ENCODE peak calls at places on chromosomes 1 and 21, in ten cellular contexts. K is caudate nucleus, R is stomach, X is left ventricle myocardium inferior, S is osteoblast, Z is heart left ventricle, G is hepatocyte, W is pancreas, E is endodermal cell, V is GM23248. H is an unnamed sample.

GRCh38 chr1:112762541-112763141 is 47.5 kb upstream of the PPM1J start:
- DNase-seq in W (no peak), R (no peak), Z (no peak), G (no peak), X (no peak), K (no peak), E (peak; percentile 60), S (peak; percentile 82), V (peak; percentile 22), H (no peak)

GRCh38 chr1:64545118-64545916 is 75.4 kb downstream of the CACHD1 start:
- DNase-seq in G (no peak), W (no peak), R (no peak), S (no peak), Z (no peak), V (peak; percentile 9), K (no peak), E (no peak), X (no peak), H (no peak)

GRCh38 chr1:29513357-29513756 is 277.0 kb downstream of the PTPRU start:
- DNase-seq in E (peak; percentile 90), G (peak; percentile 48), R (peak; percentile 51), S (peak; percentile 82), K (peak; percentile 7), W (peak; percentile 21), Z (no peak), X (peak; percentile 22), V (peak; percentile 89), H (peak; percentile 36)

GRCh38 chr1:108036796-108037545 is 72.0 kb upstream of the VAV3 start:
- DNase-seq in R (no peak), W (no peak), Z (no peak), E (no peak), K (no peak), X (no peak), V (peak; percentile 40), G (no peak), S (no peak), H (no peak)

GRCh38 chr21:39016740-39017315 is 166.4 kb downstream of the PSMG1 start:
- DNase-seq in Z (no peak), V (no peak), K (no peak), W (no peak), G (no peak), R (no peak), X (no peak), E (no peak), S (no peak), H (no peak)

GRCh38 chr21:35748683-35749314 is 311.5 kb downstream of the SETD4 start:
- DNase-seq in Z (no peak), K (no peak), W (no peak), R (no peak), E (no peak), X (no peak), S (no peak), V (no peak), G (no peak), H (no peak)

GRCh38 chr1:163320891-163321290 is 863 bp upstream of the NUF2 start:
- DNase-seq in E (peak; percentile 55), X (no peak), V (peak; percentile 26), G (no peak), Z (no peak), R (no peak), S (no peak), K (no peak), W (no peak), H (no peak)

GRCh38 chr1:51569284-51570062 is 47.4 kb upstream of the OSBPL9 start:
- DNase-seq in S (no peak), V (peak; percentile 90), W (peak; percentile 18), Z (no peak), G (peak; percentile 81), X (no peak), E (peak; percentile 70), R (peak; percentile 40), K (no peak), H (no peak)

GRCh38 chr1:201309420-201309819 is 26.1 kb downstream of the PKP1 start:
- DNase-seq in Z (peak; percentile 83), K (no peak), S (peak; percentile 94), R (peak; percentile 55), E (peak; percentile 92), X (peak; percentile 67), V (peak; percentile 69), G (peak; percentile 88), W (peak; percentile 40), H (no peak)

GRCh38 chr1:33641099-33641830 is 168.8 kb downstream of the ZSCAN20 start:
- DNase-seq in X (no peak), G (peak; percentile 45), K (no peak), W (no peak), Z (no peak), S (peak; percentile 87), E (peak; percentile 76), V (peak; percentile 81), R (no peak), H (no peak)

GRCh38 chr21:38956791-38957571 is 151.3 kb downstream of the ETS2 start:
- DNase-seq in S (no peak), R (peak; percentile 61), W (no peak), V (peak; percentile 49), Z (no peak), G (peak; percentile 50), E (no peak), X (no peak), K (no peak), H (no peak)

GRCh38 chr1:14848621-14849020 is 250.1 kb downstream of the KAZN start:
- DNase-seq in E (no peak), V (no peak), G (no peak), S (no peak), Z (no peak), X (no peak), R (no peak), W (no peak), K (no peak), H (no peak)

GRCh38 chr1:226736001-226736907 is 2.8 kb downstream of the ITPKB start:
- DNase-seq in G (no peak), E (peak; percentile 76), S (no peak), R (no peak), K (peak; percentile 46), V (no peak), Z (peak; percentile 75), X (peak; percentile 39), W (no peak), H (no peak)

DNA sequence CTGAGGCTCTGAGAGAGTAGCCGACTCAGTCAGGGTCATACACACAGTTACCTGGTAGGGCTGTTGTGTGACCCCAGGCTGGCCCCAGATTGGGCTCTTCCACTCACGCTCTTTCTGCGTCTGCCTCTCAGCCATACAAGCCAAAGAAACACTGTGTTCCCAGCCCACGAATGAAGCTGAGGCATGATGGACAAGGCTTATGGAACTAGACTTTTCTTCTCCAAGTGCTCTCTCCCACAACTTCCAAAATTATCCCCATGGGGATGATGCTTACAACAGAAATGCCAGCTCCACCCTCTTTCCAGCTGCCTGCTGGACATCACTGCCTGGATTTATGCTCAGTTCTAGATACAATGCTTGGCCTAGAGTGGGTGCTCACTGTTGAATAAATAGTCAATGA is 102.8 kb upstream of the JUN start:
- DNase-seq in G (no peak), R (no peak), W (no peak), S (peak; percentile 92), K (no peak), E (no peak), Z (no peak), V (peak; percentile 75), X (no peak), H (no peak)
- H3K27ac ChIP-seq in G (peak overlapping the region; percentile 78), R (peak overlapping the region; percentile 83), W (peak overlapping the region; percentile 58), S (peak overlapping the region; percentile 19), K (peak overlapping the region; percentile 22), E (no peak overlapping the region), Z (peak overlapping the region; percentile 78), V (no peak overlapping the region), X (peak overlapping the region; percentile 76), H (no peak overlapping the region)

GRCh38 chr1:203461717-203462116 is 13.9 kb upstream of the PRELP start:
- DNase-seq in G (no peak), S (no peak), X (no peak), W (no peak), Z (no peak), E (no peak), K (no peak), V (no peak), R (no peak), H (no peak)
- H3K27ac ChIP-seq in G (no peak overlapping the region), S (no peak overlapping the region), X (no peak overlapping the region), W (no peak overlapping the region), Z (no peak overlapping the region), E (no peak overlapping the region), K (no peak overlapping the region), V (no peak overlapping the region), R (no peak overlapping the region), H (no peak overlapping the region)

DNA sequence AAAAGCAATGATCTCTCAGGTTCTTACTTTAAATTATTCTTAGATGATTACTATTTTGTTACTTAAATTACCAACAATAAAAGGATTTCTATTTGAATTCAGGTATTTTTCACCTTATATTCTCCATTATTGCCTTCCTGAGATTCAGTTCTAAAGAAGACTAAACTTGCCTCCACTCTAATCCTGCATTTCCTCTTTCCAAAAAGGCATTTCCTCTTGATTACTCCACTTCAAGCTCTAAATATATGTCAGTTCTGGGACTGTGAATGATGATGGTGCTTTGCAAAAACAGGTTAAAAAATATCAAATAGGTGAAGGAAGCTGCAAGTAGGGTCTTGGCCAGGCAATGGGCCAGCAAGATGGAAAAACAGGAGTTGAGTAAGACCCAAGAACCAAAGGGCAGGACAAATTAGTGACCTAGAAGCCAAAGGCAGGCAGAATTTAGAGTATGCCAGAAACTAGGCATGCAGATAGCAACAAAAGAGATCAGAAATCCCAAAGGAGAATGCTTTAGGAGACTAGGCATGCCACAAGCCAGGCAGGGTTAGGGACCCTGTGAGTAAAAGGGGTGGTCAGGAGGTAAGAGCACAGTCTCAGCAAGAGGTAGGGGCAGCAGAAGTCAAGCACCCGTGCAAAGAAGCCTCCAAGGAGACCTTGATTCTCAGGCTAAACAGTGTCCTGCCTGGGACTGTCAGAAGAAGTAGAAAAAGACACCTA is 11.3 kb upstream of the DIPK1A start:
- DNase-seq in R (no peak), W (no peak), Z (no peak), G (no peak), S (no peak), V (no peak), E (no peak), X (no peak), K (no peak), H (no peak)
- H3K27ac ChIP-seq in R (no peak overlapping the region), W (no peak overlapping the region), Z (no peak overlapping the region), G (no peak overlapping the region), S (no peak overlapping the region), V (no peak overlapping the region), E (no peak overlapping the region), X (no peak overlapping the region), K (no peak overlapping the region), H (no peak overlapping the region)

GRCh38 chr21:33403786-33404571 is 766 bp downstream of the IFNGR2 start:
- DNase-seq in G (peak; percentile 72), E (peak; percentile 85), R (peak; percentile 62), W (peak; percentile 48), X (peak; percentile 64), V (peak; percentile 86), S (peak; percentile 96), Z (peak; percentile 84), K (peak; percentile 22), H (peak; percentile 60)

GRCh38 chr21:33403128-33403785 is at the start of gene IFNGR2:
- DNase-seq in G (peak; percentile 81), R (peak; percentile 43), W (peak; percentile 35), K (no peak), E (peak; percentile 74), S (peak; percentile 91), Z (peak; percentile 84), X (peak; percentile 50), V (peak; percentile 58), H (no peak)

GRCh38 chr21:33399821-33400220 is 3.4 kb upstream of the IFNGR2 start:
- DNase-seq in R (no peak), S (no peak), W (no peak), G (no peak), X (no peak), E (no peak), V (no peak), Z (no peak), K (no peak), H (no peak)

GRCh38 chr21:33401617-33401967 is 1.6 kb upstream of the IFNGR2 start:
- DNase-seq in G (no peak), S (peak; percentile 75), E (no peak), Z (no peak), R (no peak), W (no peak), K (no peak), X (no peak), V (peak; percentile 80), H (no peak)

GRCh38 chr21:33402011-33402979 is 918 bp upstream of the IFNGR2 start:
- DNase-seq in V (peak; percentile 83), Z (peak; percentile 86), S (peak; percentile 92), G (peak; percentile 78), W (peak; percentile 19), E (peak; percentile 81), R (peak; percentile 40), X (peak; percentile 65), K (peak; percentile 19), H (peak; percentile 10)
- H3K27ac ChIP-seq in V (peak overlapping the region; percentile 87), Z (peak overlapping the region; percentile 71), S (peak overlapping the region; percentile 79), G (peak overlapping the region; percentile 96), W (peak overlapping the region; percentile 87), E (no peak overlapping the region), R (peak overlapping the region; percentile 97), X (peak overlapping the region; percentile 95), K (peak overlapping the region; percentile 76), H (peak overlapping the region; percentile 71)